ENCODE peak calls at places on chromosomes 7 and 10, in ten cellular contexts. W, Y, A, I, Q, T, U, P, L and H are unnamed samples.
A peak's percentile ranks its signal among the peaks of the same experiment; 100 is the strongest.

GRCh38 chr10:115417585-115418265 is 324.6 kb downstream of the ATRNL1 start:
- DNase-seq in Q (peak; percentile 4), P (no peak), Y (peak; percentile 44), T (no peak), W (no peak), A (peak; percentile 72), L (no peak), I (peak; percentile 89), U (no peak), H (no peak)

GRCh38 chr10:111082102-111082975 is 5.5 kb downstream of the ADRA2A start:
- DNase-seq in L (no peak), A (no peak), P (no peak), W (no peak), I (no peak), Y (no peak), U (no peak), T (no peak), Q (no peak), H (no peak)

GRCh38 chr7:21946228-21946709 is 570 bp upstream of the CDCA7L start:
- DNase-seq in A (no peak), U (no peak), P (no peak), W (no peak), T (peak; percentile 71), L (no peak), Y (no peak), Q (no peak), I (peak; percentile 60), H (no peak)

GRCh38 chr10:124671486-124672075 is 72.6 kb downstream of the FAM53B start:
- DNase-seq in W (no peak), I (peak; percentile 57), Y (peak; percentile 79), P (peak; percentile 70), T (peak; percentile 64), A (peak; percentile 59), U (no peak), L (no peak), Q (no peak), H (no peak)

GRCh38 chr7:140008755-140009610 is 53.8 kb downstream of the PARP12 start:
- DNase-seq in Y (peak; percentile 51), A (no peak), I (no peak), L (no peak), P (no peak), W (peak; percentile 83), Q (no peak), T (no peak), U (no peak), H (no peak)

GRCh38 chr10:17348111-17349008 is 106.0 kb downstream of the ST8SIA6 start:
- DNase-seq in P (peak; percentile 57), T (peak; percentile 32), A (peak; percentile 90), L (peak; percentile 93), I (peak; percentile 43), W (no peak), U (peak; percentile 85), Q (no peak), Y (peak; percentile 70), H (peak; percentile 11)

GRCh38 chr10:10777279-10777678 is 240.4 kb upstream of the CELF2 start:
- DNase-seq in P (no peak), T (no peak), L (no peak), Q (no peak), I (no peak), Y (no peak), U (no peak), W (no peak), A (no peak), H (no peak)

GRCh38 chr10:118003146-118003545 is 43.6 kb downstream of the RAB11FIP2 start:
- DNase-seq in U (no peak), I (no peak), Y (no peak), W (no peak), P (no peak), Q (no peak), T (no peak), L (no peak), A (peak; percentile 6), H (no peak)

GRCh38 chr10:120221873-120222485 is 235.0 kb upstream of the PLPP4 start:
- DNase-seq in U (no peak), P (no peak), T (no peak), W (peak; percentile 35), I (peak; percentile 91), L (no peak), Y (no peak), A (peak; percentile 17), Q (no peak), H (no peak)

GRCh38 chr7:10106609-10107008 is 867.1 kb upstream of the PHF14 start:
- DNase-seq in P (no peak), Q (no peak), W (no peak), L (no peak), I (no peak), Y (no peak), A (no peak), T (no peak), U (no peak), H (no peak)

GRCh38 chr7:100159099-100159623 is 638 bp upstream of the TRAPPC14 start:
- DNase-seq in U (no peak), P (no peak), I (peak; percentile 54), T (no peak), Y (no peak), A (no peak), L (no peak), W (no peak), Q (no peak), H (no peak)

DNA sequence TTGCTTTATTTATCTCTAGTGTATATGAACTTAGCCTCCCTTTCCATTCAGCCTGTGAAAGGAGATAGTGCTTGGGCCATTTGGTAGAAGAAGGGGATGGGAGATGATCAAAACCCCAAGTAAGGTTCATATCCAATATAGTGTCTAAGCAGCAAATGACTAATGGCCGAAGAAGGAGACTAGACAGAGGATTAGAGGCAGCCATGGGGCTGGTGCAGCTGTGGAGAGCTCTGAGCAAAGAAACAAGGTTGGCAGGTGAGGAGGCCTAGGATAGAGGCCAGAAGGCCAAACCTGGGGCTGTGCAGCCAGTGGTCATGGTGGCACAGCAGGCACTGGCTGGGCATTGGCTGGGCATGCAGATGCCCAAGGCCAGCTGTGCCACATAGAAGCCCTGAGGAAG is 10.5 kb upstream of the CPA1 start:
- DNase-seq in Y (no peak), W (no peak), I (no peak), A (no peak), U (no peak), L (no peak), Q (no peak), T (no peak), P (no peak), H (no peak)
- H3K27ac ChIP-seq in Y (no peak overlapping the region), W (no peak overlapping the region), I (no peak overlapping the region), A (peak overlapping the region; percentile 72), U (no peak overlapping the region), L (peak overlapping the region; percentile 97), Q (no peak overlapping the region), T (peak overlapping the region; percentile 78), P (peak overlapping the region; percentile 58), H (peak overlapping the region; percentile 58)

GRCh38 chr7:104980969-104981670 is 32.9 kb upstream of the KMT2E start:
- DNase-seq in Y (no peak), P (no peak), I (peak; percentile 86), W (no peak), U (no peak), T (no peak), Q (no peak), L (no peak), A (peak; percentile 66), H (no peak)

GRCh38 chr7:104983620-104984539 is 30.1 kb upstream of the KMT2E start:
- DNase-seq in A (peak; percentile 91), U (peak; percentile 92), T (peak; percentile 80), I (peak; percentile 94), L (peak; percentile 84), P (peak; percentile 90), Q (peak; percentile 42), W (peak; percentile 90), Y (peak; percentile 94), H (peak; percentile 84)

GRCh38 chr7:104982773-104983619 is 31.0 kb upstream of the KMT2E start:
- DNase-seq in Q (no peak), A (no peak), P (no peak), L (no peak), W (no peak), Y (no peak), U (no peak), I (no peak), T (no peak), H (no peak)

GRCh38 chr7:104981671-104982036 is 32.4 kb upstream of the KMT2E start:
- DNase-seq in P (no peak), U (no peak), I (no peak), T (no peak), L (no peak), A (no peak), W (no peak), Q (no peak), Y (no peak), H (no peak)

GRCh38 chr7:104982308-104982755 is 31.7 kb upstream of the KMT2E start:
- DNase-seq in L (no peak), I (no peak), W (no peak), T (no peak), P (no peak), Y (no peak), U (no peak), Q (no peak), A (peak; percentile 39), H (no peak)
- H3K4me1 ChIP-seq in L (peaks cover 38% of the 10 kb centered on the region), I (peaks cover 56% of the 10 kb centered on the region), W (peaks cover 62% of the 10 kb centered on the region), T (peaks cover 6% of the 10 kb centered on the region), P (peaks cover 54% of the 10 kb centered on the region), Y (no peaks in the 10 kb centered on the region), U (peaks cover 11% of the 10 kb centered on the region), Q (peaks cover 14% of the 10 kb centered on the region), A (peaks cover 39% of the 10 kb centered on the region), H (peaks cover 58% of the 10 kb centered on the region)

DNA sequence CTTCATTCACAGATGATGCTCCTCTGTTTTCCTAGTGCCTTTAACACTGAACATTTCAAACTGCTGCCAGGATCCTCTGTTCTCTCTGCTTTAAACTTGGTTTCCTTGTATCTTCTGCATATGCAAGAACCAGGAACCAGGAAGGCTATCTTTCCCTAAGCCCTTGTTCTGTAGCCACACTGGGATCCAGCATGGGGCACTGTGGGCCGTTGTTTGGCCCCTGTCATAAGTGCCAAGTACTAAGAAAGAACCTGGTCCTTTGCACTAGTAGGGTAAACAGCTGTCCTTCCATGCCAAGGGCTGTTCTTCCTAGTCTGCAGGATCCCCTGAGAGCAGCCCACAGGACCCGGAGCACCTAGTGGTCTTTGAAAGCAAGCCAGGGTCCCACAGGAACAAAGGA is 49.0 kb upstream of the TRIM8 start:
- DNase-seq in P (no peak), A (no peak), T (no peak), U (no peak), Y (peak; percentile 72), W (no peak), L (no peak), Q (no peak), I (no peak), H (no peak)
- TF ChIP-seq CTCF in P (no peak), A (no peak), T (no peak), U (no peak), Y (no peak), W (no peak), L (no peak), Q (no peak), I (no peak), H (no peak)

DNA sequence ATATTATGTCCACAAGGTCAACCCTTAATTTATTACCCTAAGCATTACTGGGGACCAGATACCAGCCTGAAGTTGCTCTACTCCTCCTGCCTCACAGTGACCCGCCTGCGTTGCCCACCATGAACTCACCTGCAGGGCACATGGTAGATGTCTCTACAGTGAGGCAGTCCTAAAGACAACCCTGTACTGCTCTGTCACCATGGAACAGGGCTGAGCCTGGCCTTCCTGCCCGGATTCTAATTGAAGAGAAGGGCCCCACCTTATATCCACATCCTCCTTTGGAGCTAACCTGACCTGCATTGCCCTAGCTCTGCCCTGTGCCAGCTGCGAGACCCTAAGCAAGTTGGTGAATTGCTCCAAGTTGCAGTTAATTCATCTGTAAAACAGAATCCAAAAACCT is 4.1 kb downstream of the SH3PXD2A start:
- DNase-seq in A (no peak), P (no peak), Y (peak; percentile 53), Q (no peak), U (no peak), I (no peak), W (no peak), L (peak; percentile 22), T (no peak), H (no peak)
- H3K27ac ChIP-seq in A (no peak overlapping the region), P (peak overlapping the region; percentile 65), Y (peak overlapping the region; percentile 73), Q (no peak overlapping the region), U (no peak overlapping the region), I (no peak overlapping the region), W (peak overlapping the region; percentile 82), L (peak overlapping the region; percentile 89), T (no peak overlapping the region), H (peak overlapping the region; percentile 73)